ENCODE peak calls at places on chromosome 5, in five cellular contexts. E, M, U, B and Y are unnamed samples.

GRCh38 chr5:74643160-74643562 is 2.6 kb upstream of the ENC1 start:
- DNase-seq in E (no peak), M (peak; percentile 79), U (no peak), B (no peak), Y (peak; percentile 96)

GRCh38 chr5:37132646-37133045 is 116.5 kb downstream of the CPLANE1 start:
- DNase-seq in E (no peak), M (no peak), U (no peak), B (no peak), Y (peak; percentile 70)

GRCh38 chr5:123502120-123502519 is 9.9 kb upstream of the CSNK1G3 start:
- DNase-seq in E (no peak), M (no peak), U (no peak), B (no peak), Y (no peak)

GRCh38 chr5:163696270-163696887 is 191.0 kb downstream of the MAT2B start:
- DNase-seq in E (no peak), M (peak; percentile 48), U (peak; percentile 50), B (peak; percentile 8), Y (peak; percentile 89)

GRCh38 chr5:66669862-66670195 is 73.6 kb downstream of the MAST4 start:
- DNase-seq in E (no peak), M (no peak), U (no peak), B (no peak), Y (no peak)

GRCh38 chr5:139597134-139597533 is 36.0 kb downstream of the UBE2D2 start:
- DNase-seq in E (no peak), M (no peak), U (peak; percentile 50), B (no peak), Y (no peak)

GRCh38 chr5:35470866-35471265 is 146.8 kb upstream of the SPEF2 start:
- DNase-seq in E (no peak), M (no peak), U (no peak), B (no peak), Y (peak; percentile 13)

GRCh38 chr5:132475939-132476852 is 14.4 kb downstream of the IRF1 start:
- DNase-seq in E (no peak), M (no peak), U (no peak), B (no peak), Y (no peak)

GRCh38 chr5:139272471-139273321 is 20.8 kb upstream of the MATR3 start:
- DNase-seq in E (no peak), M (no peak), U (no peak), B (no peak), Y (peak; percentile 62)

GRCh38 chr5:57280811-57281301 is 107.0 kb downstream of the GPBP1 start:
- DNase-seq in E (no peak), M (no peak), U (no peak), B (no peak), Y (no peak)

GRCh38 chr5:94810281-94810680 is 191.8 kb downstream of the SLF1 start:
- DNase-seq in E (no peak), M (no peak), U (no peak), B (no peak), Y (no peak)

GRCh38 chr5:65808261-65808741 is 86.3 kb downstream of the NLN start:
- DNase-seq in E (no peak), M (no peak), U (no peak), B (no peak), Y (peak; percentile 10)

GRCh38 chr5:131000289-131000688 is 164.8 kb downstream of the HINT1 start:
- DNase-seq in E (no peak), M (no peak), U (no peak), B (no peak), Y (no peak)

GRCh38 chr5:105687493-105687892 is 1983.2 kb downstream of the EFNA5 start:
- DNase-seq in E (no peak), M (no peak), U (no peak), B (no peak), Y (no peak)

GRCh38 chr5:155475318-155475717 is 461.8 kb downstream of the KIF4B start:
- DNase-seq in E (no peak), M (no peak), U (no peak), B (no peak), Y (no peak)

GRCh38 chr5:76764374-76764773 is 48.4 kb downstream of the F2R start:
- DNase-seq in E (no peak), M (no peak), U (no peak), B (no peak), Y (no peak)

GRCh38 chr5:35229076-35230042 is 928 bp downstream of the PRLR start:
- DNase-seq in E (no peak), M (peak; percentile 23), U (peak; percentile 66), B (no peak), Y (no peak)

GRCh38 chr5:72290356-72291133 is 29.5 kb downstream of the MRPS27 start:
- DNase-seq in E (no peak), M (no peak), U (no peak), B (no peak), Y (peak; percentile 25)

GRCh38 chr5:57117601-57118000 is 56.3 kb upstream of the GPBP1 start:
- DNase-seq in E (no peak), M (no peak), U (no peak), B (peak; percentile 7), Y (no peak)

GRCh38 chr5:41869150-41869738 is 981 bp downstream of the OXCT1 start:
- DNase-seq in E (peak; percentile 28), M (no peak), U (peak; percentile 69), B (no peak), Y (peak; percentile 7)

GRCh38 chr5:33401482-33402390 is 39.0 kb upstream of the TARS1 start:
- DNase-seq in E (no peak), M (peak; percentile 29), U (no peak), B (no peak), Y (peak; percentile 64)

GRCh38 chr5:137563646-137564474 is 64.7 kb upstream of the SPOCK1 start:
- DNase-seq in E (no peak), M (no peak), U (peak; percentile 61), B (no peak), Y (peak; percentile 41)

GRCh38 chr5:65612298-65612907 is 11.7 kb downstream of the TRIM23 start:
- DNase-seq in E (no peak), M (no peak), U (no peak), B (no peak), Y (no peak)

GRCh38 chr5:141528401-141528984 is 39.6 kb downstream of the PCDHGC5 start:
- DNase-seq in E (no peak), M (no peak), U (no peak), B (no peak), Y (peak; percentile 59)

GRCh38 chr5:102981957-102982635 is 137.8 kb downstream of the GIN1 start:
- DNase-seq in E (no peak), M (no peak), U (no peak), B (no peak), Y (no peak)

GRCh38 chr5:127812570-127812969 is 109.4 kb downstream of the CCDC192 start:
- DNase-seq in E (no peak), M (no peak), U (no peak), B (no peak), Y (no peak)

GRCh38 chr5:96794757-96795156 is 13.0 kb downstream of the ERAP1 start:
- DNase-seq in E (no peak), M (no peak), U (no peak), B (no peak), Y (no peak)

GRCh38 chr5:58383459-58383858 is 76.4 kb downstream of the PLK2 start:
- DNase-seq in E (no peak), M (no peak), U (no peak), B (no peak), Y (no peak)

DNA sequence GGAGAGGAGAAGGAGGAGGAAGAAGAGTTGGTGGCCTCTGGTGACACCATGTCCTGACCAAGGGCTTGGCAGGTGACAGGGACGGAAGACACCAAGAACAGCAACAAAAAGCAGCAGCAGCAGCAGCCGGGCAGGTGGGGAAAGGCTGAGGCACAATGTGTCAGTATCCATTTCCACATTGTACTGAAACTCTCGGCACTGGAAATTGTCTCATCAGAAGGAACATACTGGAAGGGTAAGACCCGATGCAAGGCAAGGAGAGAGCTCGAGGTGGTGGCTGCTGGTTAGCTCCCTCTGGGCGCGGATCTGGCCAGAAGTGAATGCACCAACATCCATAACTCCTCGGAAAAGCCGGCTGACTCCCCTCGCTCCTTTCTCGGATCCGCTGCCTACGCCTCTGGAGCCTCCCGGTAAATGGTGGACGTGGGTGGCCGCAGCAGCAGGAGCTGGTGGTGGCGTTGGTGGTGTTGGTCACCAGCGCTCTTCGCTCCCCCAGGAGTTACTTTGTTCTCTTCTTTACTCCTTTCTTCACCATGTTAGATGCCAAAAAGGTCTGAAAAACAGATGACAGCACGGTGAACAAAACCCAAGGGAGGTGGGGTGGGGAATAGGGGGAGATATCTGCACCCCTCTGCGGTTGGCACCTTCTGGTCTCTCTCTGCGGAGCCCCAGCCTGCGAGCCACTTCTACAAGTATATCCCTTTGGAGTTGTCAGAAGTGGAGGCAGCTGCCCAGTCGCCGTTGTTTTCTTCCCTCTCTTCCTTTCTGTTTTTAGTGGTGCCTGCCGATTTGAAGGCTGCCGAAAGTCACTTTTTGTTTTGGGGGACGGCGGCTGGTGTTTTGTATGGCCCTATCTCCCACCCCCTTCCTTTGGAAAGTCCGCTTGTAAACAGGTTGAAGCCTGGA is 463 bp downstream of the FGF10 start:
- DNase-seq in E (no peak), M (no peak), U (no peak), B (no peak), Y (peak; percentile 2)
- TF ChIP-seq RCOR1 in E (no peak), M (no peak), U (no peak), B (no peak), Y (no peak)

GRCh38 chr5:166031926-166032325 is 2259.5 kb upstream of the WWC1 start:
- DNase-seq in E (no peak), M (no peak), U (no peak), B (no peak), Y (no peak)
- TF ChIP-seq RCOR1 in E (no peak), M (no peak), U (no peak), B (no peak), Y (no peak)

GRCh38 chr5:135174315-135175096 is 140.5 kb upstream of the PITX1 start:
- DNase-seq in E (peak; percentile 68), M (peak; percentile 36), U (no peak), B (no peak), Y (peak; percentile 24)

GRCh38 chr5:135167634-135168033 is 133.6 kb upstream of the PITX1 start:
- DNase-seq in E (no peak), M (no peak), U (no peak), B (no peak), Y (no peak)

GRCh38 chr5:135172718-135173117 is 138.7 kb upstream of the PITX1 start:
- DNase-seq in E (no peak), M (no peak), U (no peak), B (no peak), Y (no peak)

GRCh38 chr5:135173662-135174290 is 139.7 kb upstream of the PITX1 start:
- DNase-seq in E (peak; percentile 83), M (no peak), U (no peak), B (no peak), Y (no peak)

GRCh38 chr5:135169753-135170152 is 135.7 kb upstream of the PITX1 start:
- DNase-seq in E (no peak), M (no peak), U (no peak), B (no peak), Y (no peak)
- TF ChIP-seq RCOR1 in E (no peak), M (no peak), U (no peak), B (no peak), Y (no peak)

GRCh38 chr5:14401639-14402038 is 180.0 kb upstream of the OTULINL start:
- DNase-seq in E (no peak), M (no peak), U (peak; percentile 78), B (no peak), Y (no peak)

GRCh38 chr5:14400611-14401010 is 181.0 kb upstream of the OTULINL start:
- DNase-seq in E (no peak), M (no peak), U (no peak), B (no peak), Y (no peak)

GRCh38 chr5:14397717-14398116 is 183.9 kb upstream of the OTULINL start:
- DNase-seq in E (no peak), M (no peak), U (no peak), B (no peak), Y (peak; percentile 82)

GRCh38 chr5:14400085-14400484 is 181.5 kb upstream of the OTULINL start:
- DNase-seq in E (no peak), M (no peak), U (peak; percentile 53), B (no peak), Y (peak; percentile 76)

GRCh38 chr5:14399054-14399657 is 182.4 kb upstream of the OTULINL start:
- DNase-seq in E (peak; percentile 49), M (peak; percentile 48), U (peak; percentile 56), B (no peak), Y (peak; percentile 74)
- TF ChIP-seq RCOR1 in E (no peak), M (no peak), U (no peak), B (no peak), Y (no peak)